ENCODE peak calls at places on chromosomes 5 and 9, in four cellular contexts. R is mesothelial cell of epicardium; O is stimulated activated CD4-positive, alpha-beta T cell treated with anti-CD3 and anti-CD28 coated beads, Interleukin-1b, Interleukin-23, amount 100 ng/mL, for 1 hour; W is GM12892. V is an unnamed sample.
A peak's percentile ranks its signal among the peaks of the same experiment; 100 is the strongest.

GRCh38 chr5:176646707-176647029 is 616 bp upstream of the TSPAN17 start:
- DNase-seq in O (no peak), R (no peak), W (no peak), V (no peak)

GRCh38 chr5:111076076-111076475 is 4.6 kb downstream of the TSLP start:
- DNase-seq in W (no peak), O (no peak), R (no peak), V (no peak)

GRCh38 chr5:57311251-57311650 is 137.4 kb downstream of the GPBP1 start:
- DNase-seq in W (no peak), O (no peak), R (no peak), V (no peak)

GRCh38 chr5:180012316-180012715 is 59.2 kb downstream of the RNF130 start:
- DNase-seq in R (no peak), W (no peak), O (no peak), V (no peak)

GRCh38 chr9:93813687-93814560 is 141.2 kb downstream of the BARX1 start:
- DNase-seq in R (no peak), O (no peak), W (no peak), V (no peak)

GRCh38 chr5:143435207-143435657 is 31.7 kb upstream of the NR3C1 start:
- DNase-seq in R (no peak), W (peak; percentile 44), O (no peak), V (no peak)

GRCh38 chr5:72018158-72018803 is 89.0 kb upstream of the MAP1B start:
- DNase-seq in O (no peak), W (peak; percentile 25), R (no peak), V (peak; percentile 36)

GRCh38 chr5:78527925-78528324 is 120.6 kb downstream of the LHFPL2 start:
- DNase-seq in O (no peak), W (no peak), R (no peak), V (no peak)

GRCh38 chr5:55850839-55851674 is at the start of gene IL31RA:
- DNase-seq in O (no peak), W (no peak), R (no peak), V (no peak)

GRCh38 chr9:126144617-126145456 is 181.8 kb upstream of the MVB12B start:
- DNase-seq in R (no peak), W (no peak), O (no peak), V (no peak)

GRCh38 chr9:133458643-133459312 is 1.0 kb upstream of the CACFD1 start:
- DNase-seq in R (no peak), W (no peak), O (no peak), V (no peak)

GRCh38 chr5:36728697-36729543 is 122.5 kb downstream of the SLC1A3 start:
- DNase-seq in R (no peak), O (no peak), W (peak; percentile 35), V (no peak)

GRCh38 chr9:33489070-33489469 is 15.3 kb upstream of the NOL6 start:
- DNase-seq in R (no peak), W (no peak), O (no peak), V (no peak)